ENCODE peak calls at places on chromosomes 12 and 14, in six cellular contexts. X is Peyer's patch, C is cardiac muscle cell, J is psoas muscle, A is tibial artery, L is uterus. S is an unnamed sample.

GRCh38 chr12:77401062-77401461 is 335.7 kb upstream of the E2F7 start:
- DNase-seq in X (no peak), C (no peak), J (no peak), A (no peak), L (no peak), S (no peak)

GRCh38 chr12:89674326-89674942 is 34.2 kb downstream of the ATP2B1 start:
- DNase-seq in X (no peak), C (no peak), J (no peak), A (no peak), L (no peak), S (no peak)

GRCh38 chr14:68464716-68465115 is 328.2 kb downstream of the ZFP36L1 start:
- DNase-seq in X (no peak), C (no peak), J (no peak), A (no peak), L (no peak), S (no peak)

GRCh38 chr12:69105101-69105613 is 134.2 kb upstream of the CPSF6 start:
- DNase-seq in X (no peak), C (no peak), J (no peak), A (no peak), L (no peak), S (no peak)

GRCh38 chr12:132089407-132089910 is 54.7 kb downstream of the DDX51 start:
- DNase-seq in X (no peak), C (no peak), J (no peak), A (no peak), L (no peak), S (no peak)

GRCh38 chr12:67826946-67827719 is 162.1 kb upstream of the IFNG-AS1 start:
- DNase-seq in X (no peak), C (peak; percentile 21), J (no peak), A (no peak), L (no peak), S (no peak)

GRCh38 chr14:59583755-59584154 is 7.1 kb upstream of the CCDC175 start:
- DNase-seq in X (no peak), C (peak; percentile 15), J (no peak), A (no peak), L (no peak), S (no peak)

GRCh38 chr14:79971330-79971729 is 240.0 kb downstream of the DIO2 start:
- DNase-seq in X (no peak), C (no peak), J (no peak), A (no peak), L (no peak), S (no peak)

GRCh38 chr12:65823481-65824313 is 586 bp upstream of the HMGA2 start:
- DNase-seq in X (peak; percentile 68), C (peak; percentile 86), J (peak; percentile 25), A (peak; percentile 65), L (peak; percentile 17), S (peak; percentile 27)

GRCh38 chr12:51171884-51172514 is 936 bp downstream of the TFCP2 start:
- DNase-seq in X (peak; percentile 49), C (peak; percentile 40), J (no peak), A (no peak), L (no peak), S (no peak)

GRCh38 chr12:100348657-100349454 is 8.0 kb upstream of the SLC17A8 start:
- DNase-seq in X (no peak), C (no peak), J (no peak), A (no peak), L (no peak), S (no peak)

GRCh38 chr14:35940291-35940690 is 114.2 kb downstream of the BRMS1L start:
- DNase-seq in X (no peak), C (no peak), J (no peak), A (no peak), L (no peak), S (no peak)

GRCh38 chr12:25838007-25838406 is 120.5 kb upstream of the RASSF8 start:
- DNase-seq in X (no peak), C (no peak), J (no peak), A (no peak), L (no peak), S (no peak)

GRCh38 chr14:99118046-99118721 is 153.8 kb downstream of the BCL11B start:
- DNase-seq in X (peak; percentile 44), C (peak; percentile 36), J (no peak), A (peak; percentile 39), L (no peak), S (no peak)

GRCh38 chr14:35438910-35439713 is 34.6 kb upstream of the NFKBIA start:
- DNase-seq in X (no peak), C (no peak), J (no peak), A (no peak), L (no peak), S (no peak)

GRCh38 chr12:57044856-57045255 is 5.1 kb downstream of the MYO1A start:
- DNase-seq in X (no peak), C (no peak), J (no peak), A (no peak), L (no peak), S (no peak)

GRCh38 chr12:50296554-50296953 is 13.2 kb upstream of the LIMA1 start:
- DNase-seq in X (no peak), C (no peak), J (no peak), A (no peak), L (no peak), S (no peak)

GRCh38 chr14:50335389-50335788 is 23.3 kb downstream of the DMAC2L start:
- DNase-seq in X (peak; percentile 61), C (peak; percentile 39), J (peak; percentile 36), A (peak; percentile 79), L (peak; percentile 74), S (peak; percentile 21)

GRCh38 chr14:98371141-98371540 is 900.9 kb downstream of the BCL11B start:
- DNase-seq in X (no peak), C (no peak), J (no peak), A (no peak), L (no peak), S (no peak)

GRCh38 chr14:72804653-72805180 is 89.2 kb downstream of the DPF3 start:
- DNase-seq in X (no peak), C (no peak), J (no peak), A (no peak), L (no peak), S (no peak)

GRCh38 chr12:46386360-46386867 is 13.8 kb upstream of the SLC38A2 start:
- DNase-seq in X (no peak), C (no peak), J (no peak), A (no peak), L (no peak), S (no peak)

GRCh38 chr12:93003540-93004239 is 74.6 kb upstream of the EEA1 start:
- DNase-seq in X (no peak), C (no peak), J (no peak), A (no peak), L (no peak), S (no peak)

GRCh38 chr12:114746297-114747074 is 62.5 kb upstream of the TBX3 start:
- DNase-seq in X (no peak), C (no peak), J (no peak), A (no peak), L (peak; percentile 26), S (no peak)

DNA sequence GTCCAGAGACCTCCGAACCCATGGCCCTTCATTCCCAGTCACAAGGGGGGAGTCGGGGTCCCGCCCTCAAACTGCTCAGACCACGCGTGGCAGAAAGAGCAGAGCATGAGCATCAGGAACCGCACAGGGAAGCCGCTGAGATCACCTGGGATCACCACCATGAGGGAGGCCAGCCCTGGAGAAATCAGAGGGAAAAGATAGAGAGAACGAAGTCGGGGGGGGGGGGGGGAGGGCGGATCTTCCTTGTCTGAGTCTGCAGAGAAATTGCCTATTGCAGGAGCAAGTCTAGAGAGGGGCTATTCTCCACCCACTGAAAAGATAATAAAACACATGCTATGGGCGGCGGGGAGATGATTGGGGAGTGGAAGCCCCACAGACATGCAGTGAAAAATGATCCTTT is 884 bp upstream of the TMEM132C start:
- DNase-seq in X (no peak), C (no peak), J (no peak), A (no peak), L (no peak), S (no peak)
- H3K4me3 ChIP-seq in X (no peak overlapping the region), C (peak overlapping the region; percentile 47), J (no peak overlapping the region), A (no peak overlapping the region), L (peak overlapping the region; percentile 48), S (no peak overlapping the region)

DNA sequence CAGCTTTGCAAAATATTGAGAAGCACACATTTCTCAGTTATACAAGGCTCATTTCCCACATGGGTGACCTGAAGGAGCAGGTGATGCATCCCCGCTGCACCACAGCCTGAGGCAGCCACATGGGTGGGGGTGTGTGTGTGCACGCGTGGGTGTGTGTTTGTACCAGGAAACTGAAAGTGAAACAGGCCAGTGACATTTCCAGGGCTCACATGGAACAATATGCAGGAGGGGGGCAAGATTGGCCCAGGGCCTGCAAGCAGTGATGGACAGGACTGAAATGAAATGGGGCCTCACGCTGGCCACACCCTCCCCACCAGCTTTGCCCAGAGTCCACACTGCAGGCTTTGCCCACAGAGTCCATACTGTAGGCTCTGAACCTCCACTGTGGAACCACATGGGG is 154.2 kb upstream of the PARP11 start:
- DNase-seq in X (peak; percentile 66), C (no peak), J (no peak), A (no peak), L (no peak), S (no peak)
- H3K27me3 ChIP-seq in X (no peaks in the 10 kb centered on the region), C (peaks cover 55% of the 10 kb centered on the region), J (peaks cover 17% of the 10 kb centered on the region), A (no peaks in the 10 kb centered on the region), L (no peaks in the 10 kb centered on the region), S (no peaks in the 10 kb centered on the region)

GRCh38 chr12:2335109-2335508 is 282.3 kb downstream of the CACNA1C start:
- DNase-seq in X (no peak), C (no peak), J (no peak), A (no peak), L (no peak), S (no peak)
- H3K4me3 ChIP-seq in X (no peak overlapping the region), C (no peak overlapping the region), J (no peak overlapping the region), A (no peak overlapping the region), L (no peak overlapping the region), S (no peak overlapping the region)

DNA sequence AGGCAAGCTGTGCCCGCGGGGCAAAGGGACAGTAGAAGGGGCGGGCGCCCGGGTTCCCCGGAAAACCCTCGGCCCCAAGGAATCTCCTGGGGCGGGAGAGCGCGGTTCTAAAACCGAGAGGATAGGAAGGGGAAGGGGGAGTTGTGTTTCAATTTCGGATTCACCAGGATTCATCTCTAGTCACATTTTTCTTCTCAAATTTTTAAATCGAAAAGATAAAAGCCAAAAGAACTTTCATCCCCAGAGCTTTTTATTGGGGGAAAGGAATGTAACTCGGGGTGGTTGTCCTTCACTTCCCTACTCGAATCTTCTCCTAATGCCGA is 1.4 kb downstream of the BMP4 start:
- DNase-seq in X (no peak), C (no peak), J (no peak), A (no peak), L (no peak), S (no peak)
- H3K27me3 ChIP-seq in X (no peaks in the 10 kb centered on the region), C (peaks cover 54% of the 10 kb centered on the region), J (peaks cover 89% of the 10 kb centered on the region), A (no peaks in the 10 kb centered on the region), L (no peaks in the 10 kb centered on the region), S (no peaks in the 10 kb centered on the region)

DNA sequence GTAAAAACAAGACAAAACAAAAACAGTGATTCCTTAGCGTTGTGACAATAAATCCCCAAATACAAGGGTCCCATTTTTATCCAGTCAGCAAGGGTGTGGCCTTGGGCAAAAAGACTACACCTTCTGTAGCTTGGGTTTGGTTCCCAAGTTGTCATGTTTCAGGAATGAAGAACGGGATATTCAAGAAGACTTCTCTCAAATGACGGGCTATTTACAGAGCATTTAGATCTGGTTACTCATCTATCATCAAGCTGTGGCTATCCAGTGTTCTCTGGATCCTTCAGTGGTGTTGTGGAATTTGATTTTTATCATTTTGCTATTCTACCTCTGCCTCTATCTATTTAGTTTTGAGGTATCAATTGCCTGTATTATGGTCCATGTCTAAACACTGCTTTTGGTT is 219.7 kb downstream of the SLC25A21 start:
- DNase-seq in X (no peak), C (no peak), J (no peak), A (no peak), L (no peak), S (no peak)
- H3K4me3 ChIP-seq in X (no peak overlapping the region), C (no peak overlapping the region), J (no peak overlapping the region), A (no peak overlapping the region), L (no peak overlapping the region), S (no peak overlapping the region)

S was measured in heart right ventricle.